ENCODE peak calls at places on chromosome 13, in six cellular contexts. One of them, this sample, is unnamed.

GRCh38 chr13:112616586-112617381 is 28.8 kb upstream of the TUBGCP3 start:
- DNase-seq in GM23248: peak; percentile 67
- DNase-seq in CD4-positive, alpha-beta memory T cell: no peak
- DNase-seq in CD4-positive, alpha-beta T cell: no peak
- DNase-seq in fibroblast of lung: peak; percentile 47
- DNase-seq in tibial nerve: no peak
- DNase-seq in this sample: peak; percentile 53

GRCh38 chr13:78606471-78607408 is 3.4 kb upstream of the POU4F1 start:
- DNase-seq in GM23248: no peak
- DNase-seq in CD4-positive, alpha-beta memory T cell: no peak
- DNase-seq in CD4-positive, alpha-beta T cell: no peak
- DNase-seq in fibroblast of lung: no peak
- DNase-seq in tibial nerve: no peak
- DNase-seq in this sample: no peak

GRCh38 chr13:28322256-28322895 is 172.6 kb downstream of the FLT1 start:
- DNase-seq in GM23248: peak; percentile 28
- DNase-seq in CD4-positive, alpha-beta memory T cell: no peak
- DNase-seq in CD4-positive, alpha-beta T cell: no peak
- DNase-seq in fibroblast of lung: no peak
- DNase-seq in tibial nerve: no peak
- DNase-seq in this sample: no peak

GRCh38 chr13:93505104-93505952 is 278.7 kb downstream of the GPC6 start:
- DNase-seq in GM23248: peak; percentile 57
- DNase-seq in CD4-positive, alpha-beta memory T cell: no peak
- DNase-seq in CD4-positive, alpha-beta T cell: no peak
- DNase-seq in fibroblast of lung: peak; percentile 64
- DNase-seq in tibial nerve: no peak
- DNase-seq in this sample: peak; percentile 36

GRCh38 chr13:85313761-85314503 is 485.3 kb downstream of the SLITRK6 start:
- DNase-seq in GM23248: no peak
- DNase-seq in CD4-positive, alpha-beta memory T cell: no peak
- DNase-seq in CD4-positive, alpha-beta T cell: no peak
- DNase-seq in fibroblast of lung: peak; percentile 7
- DNase-seq in tibial nerve: no peak
- DNase-seq in this sample: peak; percentile 71

GRCh38 chr13:91398413-91399188 is at the start of gene GPC5:
- DNase-seq in GM23248: peak; percentile 71
- DNase-seq in CD4-positive, alpha-beta memory T cell: peak; percentile 74
- DNase-seq in CD4-positive, alpha-beta T cell: peak; percentile 72
- DNase-seq in fibroblast of lung: peak; percentile 54
- DNase-seq in tibial nerve: peak; percentile 44
- DNase-seq in this sample: peak; percentile 76

GRCh38 chr13:51912091-51912490 is 50.3 kb downstream of the CCDC70 start:
- DNase-seq in GM23248: no peak
- DNase-seq in CD4-positive, alpha-beta memory T cell: no peak
- DNase-seq in CD4-positive, alpha-beta T cell: no peak
- DNase-seq in fibroblast of lung: no peak
- DNase-seq in tibial nerve: no peak
- DNase-seq in this sample: no peak

GRCh38 chr13:50224534-50224933 is 209.3 kb downstream of the KCNRG start:
- DNase-seq in GM23248: peak; percentile 61
- DNase-seq in CD4-positive, alpha-beta memory T cell: no peak
- DNase-seq in CD4-positive, alpha-beta T cell: no peak
- DNase-seq in fibroblast of lung: peak; percentile 54
- DNase-seq in tibial nerve: no peak
- DNase-seq in this sample: no peak

GRCh38 chr13:48160879-48161278 is 66.0 kb upstream of the MED4 start:
- DNase-seq in GM23248: peak; percentile 83
- DNase-seq in CD4-positive, alpha-beta memory T cell: no peak
- DNase-seq in CD4-positive, alpha-beta T cell: no peak
- DNase-seq in fibroblast of lung: no peak
- DNase-seq in tibial nerve: peak; percentile 55
- DNase-seq in this sample: peak; percentile 39

GRCh38 chr13:30473675-30474074 is 7.9 kb upstream of the HMGB1 start:
- DNase-seq in GM23248: no peak
- DNase-seq in CD4-positive, alpha-beta memory T cell: no peak
- DNase-seq in CD4-positive, alpha-beta T cell: no peak
- DNase-seq in fibroblast of lung: no peak
- DNase-seq in tibial nerve: no peak
- DNase-seq in this sample: no peak
- H3K27ac ChIP-seq in GM23248: no peak overlapping the region
- H3K27ac ChIP-seq in CD4-positive, alpha-beta memory T cell: no peak overlapping the region
- H3K27ac ChIP-seq in CD4-positive, alpha-beta T cell: no peak overlapping the region
- H3K27ac ChIP-seq in fibroblast of lung: no peak overlapping the region
- H3K27ac ChIP-seq in tibial nerve: no peak overlapping the region
- H3K27ac ChIP-seq in this sample: no peak overlapping the region

GRCh38 chr13:24265453-24265852 is 43.9 kb upstream of the C1QTNF9 start:
- DNase-seq in GM23248: no peak
- DNase-seq in CD4-positive, alpha-beta memory T cell: no peak
- DNase-seq in CD4-positive, alpha-beta T cell: no peak
- DNase-seq in fibroblast of lung: no peak
- DNase-seq in tibial nerve: no peak
- DNase-seq in this sample: no peak
- H3K27ac ChIP-seq in GM23248: no peak overlapping the region
- H3K27ac ChIP-seq in CD4-positive, alpha-beta memory T cell: peak overlapping the region; percentile 73
- H3K27ac ChIP-seq in CD4-positive, alpha-beta T cell: peak overlapping the region; percentile 81
- H3K27ac ChIP-seq in fibroblast of lung: no peak overlapping the region
- H3K27ac ChIP-seq in tibial nerve: no peak overlapping the region
- H3K27ac ChIP-seq in this sample: no peak overlapping the region

DNA sequence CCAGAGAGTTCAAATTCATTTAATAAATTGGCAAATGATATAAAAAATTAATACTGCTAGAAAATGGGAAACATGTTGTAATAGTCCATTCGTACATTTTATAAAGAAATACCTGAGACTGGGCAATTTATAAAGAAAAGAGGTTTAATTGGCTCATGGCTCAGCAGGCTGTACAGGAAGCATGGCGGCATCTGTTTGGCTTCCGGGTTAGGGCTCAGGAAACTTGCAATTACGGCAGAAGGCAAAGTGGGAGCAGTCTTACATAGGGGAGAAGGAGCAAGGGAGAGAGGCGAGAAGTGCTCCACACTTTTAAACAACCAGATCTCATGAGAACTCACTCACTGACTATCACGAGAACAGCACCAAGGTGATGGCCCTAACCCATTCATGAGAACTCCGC is 512.0 kb downstream of the DACH1 start:
- DNase-seq in GM23248: no peak
- DNase-seq in CD4-positive, alpha-beta memory T cell: no peak
- DNase-seq in CD4-positive, alpha-beta T cell: no peak
- DNase-seq in fibroblast of lung: no peak
- DNase-seq in tibial nerve: no peak
- DNase-seq in this sample: no peak
- H3K27ac ChIP-seq in GM23248: no peak overlapping the region
- H3K27ac ChIP-seq in CD4-positive, alpha-beta memory T cell: no peak overlapping the region
- H3K27ac ChIP-seq in CD4-positive, alpha-beta T cell: no peak overlapping the region
- H3K27ac ChIP-seq in fibroblast of lung: no peak overlapping the region
- H3K27ac ChIP-seq in tibial nerve: no peak overlapping the region
- H3K27ac ChIP-seq in this sample: no peak overlapping the region

DNA sequence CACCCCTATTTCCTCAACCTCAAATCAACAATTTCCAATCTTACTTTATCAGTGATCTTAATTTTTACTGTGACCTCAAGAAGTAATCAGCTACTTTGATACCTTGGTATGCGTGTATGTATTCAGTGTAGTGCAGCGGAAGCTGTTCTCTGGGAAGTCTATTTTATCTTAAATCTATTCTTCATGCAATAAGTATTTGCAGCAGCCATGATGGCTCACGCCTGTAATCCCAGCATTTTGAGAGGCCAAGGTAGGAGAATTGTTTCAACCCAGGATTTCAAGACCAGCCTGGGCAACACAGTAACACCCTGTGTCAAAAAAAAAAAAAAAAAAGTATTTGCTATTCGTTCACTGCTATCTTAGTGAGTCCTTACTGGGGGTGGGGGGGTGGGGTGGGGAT is 6.5 kb downstream of the SLC25A30 start:
- DNase-seq in GM23248: no peak
- DNase-seq in CD4-positive, alpha-beta memory T cell: no peak
- DNase-seq in CD4-positive, alpha-beta T cell: no peak
- DNase-seq in fibroblast of lung: no peak
- DNase-seq in tibial nerve: no peak
- DNase-seq in this sample: no peak
- H3K27ac ChIP-seq in GM23248: no peak overlapping the region
- H3K27ac ChIP-seq in CD4-positive, alpha-beta memory T cell: no peak overlapping the region
- H3K27ac ChIP-seq in CD4-positive, alpha-beta T cell: no peak overlapping the region
- H3K27ac ChIP-seq in fibroblast of lung: no peak overlapping the region
- H3K27ac ChIP-seq in tibial nerve: no peak overlapping the region
- H3K27ac ChIP-seq in this sample: no peak overlapping the region

GRCh38 chr13:76886292-76887061 is at the start of gene KCTD12:
- DNase-seq in GM23248: peak; percentile 92
- DNase-seq in CD4-positive, alpha-beta memory T cell: peak; percentile 80
- DNase-seq in CD4-positive, alpha-beta T cell: peak; percentile 54
- DNase-seq in fibroblast of lung: peak; percentile 87
- DNase-seq in tibial nerve: peak; percentile 78
- DNase-seq in this sample: peak; percentile 88

GRCh38 chr13:76884571-76885202 is 1.5 kb downstream of the KCTD12 start:
- DNase-seq in GM23248: peak; percentile 69
- DNase-seq in CD4-positive, alpha-beta memory T cell: no peak
- DNase-seq in CD4-positive, alpha-beta T cell: no peak
- DNase-seq in fibroblast of lung: peak; percentile 55
- DNase-seq in tibial nerve: peak; percentile 17
- DNase-seq in this sample: peak; percentile 9

GRCh38 chr13:76887070-76887563 is 912 bp upstream of the KCTD12 start:
- DNase-seq in GM23248: no peak
- DNase-seq in CD4-positive, alpha-beta memory T cell: no peak
- DNase-seq in CD4-positive, alpha-beta T cell: no peak
- DNase-seq in fibroblast of lung: no peak
- DNase-seq in tibial nerve: no peak
- DNase-seq in this sample: no peak

GRCh38 chr13:76885203-76886004 is 801 bp downstream of the KCTD12 start:
- DNase-seq in GM23248: peak; percentile 90
- DNase-seq in CD4-positive, alpha-beta memory T cell: peak; percentile 63
- DNase-seq in CD4-positive, alpha-beta T cell: peak; percentile 20
- DNase-seq in fibroblast of lung: peak; percentile 86
- DNase-seq in tibial nerve: peak; percentile 63
- DNase-seq in this sample: peak; percentile 50

GRCh38 chr13:76886005-76886291 is 257 bp downstream of the KCTD12 start:
- DNase-seq in GM23248: no peak
- DNase-seq in CD4-positive, alpha-beta memory T cell: no peak
- DNase-seq in CD4-positive, alpha-beta T cell: no peak
- DNase-seq in fibroblast of lung: no peak
- DNase-seq in tibial nerve: no peak
- DNase-seq in this sample: no peak
- H3K27ac ChIP-seq in GM23248: peak overlapping the region; percentile 53
- H3K27ac ChIP-seq in CD4-positive, alpha-beta memory T cell: peak overlapping the region; percentile 27
- H3K27ac ChIP-seq in CD4-positive, alpha-beta T cell: no peak overlapping the region
- H3K27ac ChIP-seq in fibroblast of lung: peak overlapping the region; percentile 39
- H3K27ac ChIP-seq in tibial nerve: peak overlapping the region; percentile 81
- H3K27ac ChIP-seq in this sample: no peak overlapping the region

DNA sequence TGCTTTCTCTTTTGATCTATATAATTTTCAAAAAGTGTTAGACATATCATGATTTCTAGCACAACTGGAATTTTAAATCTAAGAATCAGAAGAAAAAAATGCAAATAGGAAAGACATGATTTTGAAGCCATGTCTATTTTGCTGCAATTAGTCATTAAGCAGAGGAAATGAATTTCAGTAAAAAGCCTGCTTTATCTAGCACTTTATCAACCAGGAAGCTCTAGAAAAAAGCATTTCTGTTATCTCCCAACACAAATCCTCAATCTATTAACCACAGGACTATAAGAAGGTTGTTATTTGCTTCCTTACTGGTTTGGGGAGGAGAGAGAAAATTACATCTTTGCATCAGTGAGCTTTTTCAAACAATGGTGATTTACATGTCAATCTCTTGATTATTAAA is 716.7 kb downstream of the DIAPH3 start:
- DNase-seq in GM23248: no peak
- DNase-seq in CD4-positive, alpha-beta memory T cell: no peak
- DNase-seq in CD4-positive, alpha-beta T cell: no peak
- DNase-seq in fibroblast of lung: no peak
- DNase-seq in tibial nerve: no peak
- DNase-seq in this sample: peak; percentile 58
- H3K27ac ChIP-seq in GM23248: no peak overlapping the region
- H3K27ac ChIP-seq in CD4-positive, alpha-beta memory T cell: no peak overlapping the region
- H3K27ac ChIP-seq in CD4-positive, alpha-beta T cell: no peak overlapping the region
- H3K27ac ChIP-seq in fibroblast of lung: no peak overlapping the region
- H3K27ac ChIP-seq in tibial nerve: no peak overlapping the region
- H3K27ac ChIP-seq in this sample: peak overlapping the region; percentile 33

DNA sequence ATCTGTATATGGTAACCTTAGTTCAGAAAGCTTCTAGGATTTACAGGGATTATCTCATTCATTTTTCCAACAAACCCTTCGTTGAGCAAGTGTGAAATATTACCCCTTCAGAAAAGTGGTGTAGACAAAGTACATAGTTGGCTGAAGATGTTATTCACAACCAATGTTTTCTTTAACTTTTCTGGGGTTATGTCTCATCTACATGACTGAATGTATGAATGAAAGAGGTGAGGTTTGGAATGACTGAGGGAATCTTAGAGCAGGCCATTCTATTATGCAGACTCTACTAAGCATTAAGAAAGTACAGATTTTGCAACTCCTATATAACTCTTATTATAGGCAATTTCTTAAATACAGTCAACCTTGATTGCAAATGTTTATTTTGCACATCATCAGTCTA is 167.2 kb downstream of the NDFIP2 start:
- DNase-seq in GM23248: no peak
- DNase-seq in CD4-positive, alpha-beta memory T cell: no peak
- DNase-seq in CD4-positive, alpha-beta T cell: no peak
- DNase-seq in fibroblast of lung: no peak
- DNase-seq in tibial nerve: no peak
- DNase-seq in this sample: no peak
- H3K27ac ChIP-seq in GM23248: no peak overlapping the region
- H3K27ac ChIP-seq in CD4-positive, alpha-beta memory T cell: no peak overlapping the region
- H3K27ac ChIP-seq in CD4-positive, alpha-beta T cell: no peak overlapping the region
- H3K27ac ChIP-seq in fibroblast of lung: no peak overlapping the region
- H3K27ac ChIP-seq in tibial nerve: no peak overlapping the region
- H3K27ac ChIP-seq in this sample: no peak overlapping the region

DNA sequence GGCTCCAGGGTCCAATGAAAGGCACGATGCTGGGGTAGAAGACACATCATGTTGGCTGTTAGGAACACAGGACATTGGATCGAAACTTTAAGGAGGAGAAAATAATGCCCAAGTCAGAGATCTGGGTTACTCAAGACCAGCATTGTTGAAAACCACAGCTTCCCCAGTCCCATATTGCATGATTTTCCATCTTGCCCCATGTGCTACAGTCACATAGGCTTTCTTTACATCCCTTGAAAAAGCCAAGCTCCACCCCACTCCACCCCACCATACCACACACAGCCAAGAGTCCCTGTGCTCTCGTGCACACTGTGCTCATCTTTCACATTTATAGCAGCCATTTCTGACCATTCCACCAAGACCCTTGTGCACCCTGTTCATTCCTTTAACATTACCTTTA is 636.2 kb downstream of the DIAPH3 start:
- DNase-seq in GM23248: no peak
- DNase-seq in CD4-positive, alpha-beta memory T cell: no peak
- DNase-seq in CD4-positive, alpha-beta T cell: no peak
- DNase-seq in fibroblast of lung: no peak
- DNase-seq in tibial nerve: no peak
- DNase-seq in this sample: no peak
- H3K27ac ChIP-seq in GM23248: no peak overlapping the region
- H3K27ac ChIP-seq in CD4-positive, alpha-beta memory T cell: no peak overlapping the region
- H3K27ac ChIP-seq in CD4-positive, alpha-beta T cell: no peak overlapping the region
- H3K27ac ChIP-seq in fibroblast of lung: no peak overlapping the region
- H3K27ac ChIP-seq in tibial nerve: no peak overlapping the region
- H3K27ac ChIP-seq in this sample: no peak overlapping the region

GRCh38 chr13:44088409-44088808 is 208.7 kb downstream of the LACC1 start:
- DNase-seq in GM23248: no peak
- DNase-seq in CD4-positive, alpha-beta memory T cell: no peak
- DNase-seq in CD4-positive, alpha-beta T cell: no peak
- DNase-seq in fibroblast of lung: no peak
- DNase-seq in tibial nerve: no peak
- DNase-seq in this sample: no peak
- H3K27ac ChIP-seq in GM23248: no peak overlapping the region
- H3K27ac ChIP-seq in CD4-positive, alpha-beta memory T cell: no peak overlapping the region
- H3K27ac ChIP-seq in CD4-positive, alpha-beta T cell: no peak overlapping the region
- H3K27ac ChIP-seq in fibroblast of lung: no peak overlapping the region
- H3K27ac ChIP-seq in tibial nerve: no peak overlapping the region
- H3K27ac ChIP-seq in this sample: no peak overlapping the region

GRCh38 chr13:40116008-40116407 is 460.5 kb downstream of the COG6 start:
- DNase-seq in GM23248: peak; percentile 76
- DNase-seq in CD4-positive, alpha-beta memory T cell: peak; percentile 79
- DNase-seq in CD4-positive, alpha-beta T cell: no peak
- DNase-seq in fibroblast of lung: peak; percentile 87
- DNase-seq in tibial nerve: peak; percentile 34
- DNase-seq in this sample: no peak
- H3K27ac ChIP-seq in GM23248: peak overlapping the region; percentile 44
- H3K27ac ChIP-seq in CD4-positive, alpha-beta memory T cell: no peak overlapping the region
- H3K27ac ChIP-seq in CD4-positive, alpha-beta T cell: no peak overlapping the region
- H3K27ac ChIP-seq in fibroblast of lung: no peak overlapping the region
- H3K27ac ChIP-seq in tibial nerve: no peak overlapping the region
- H3K27ac ChIP-seq in this sample: no peak overlapping the region